ENCODE peak calls at places on chromosomes 12 and 14, in eight cellular contexts. O, G, W, U, P, L, R and V are unnamed samples.

GRCh38 chr12:115667116-115667515 is 610.4 kb downstream of the MED13L start:
- DNase-seq in R (no peak), P (no peak), W (no peak), U (no peak), G (no peak), L (no peak), O (peak; percentile 9), V (no peak)

GRCh38 chr14:99246536-99247083 is 25.4 kb downstream of the BCL11B start:
- DNase-seq in L (no peak), O (no peak), P (peak; percentile 74), G (no peak), W (no peak), U (no peak), R (no peak), V (no peak)

GRCh38 chr12:93989913-93990312 is 158.5 kb upstream of the PLXNC1 start:
- DNase-seq in R (no peak), P (no peak), O (no peak), L (no peak), G (no peak), W (no peak), U (no peak), V (no peak)

GRCh38 chr14:51855234-51855633 is 5.2 kb upstream of the GNG2 start:
- DNase-seq in U (no peak), P (no peak), L (peak; percentile 50), W (no peak), O (peak; percentile 80), G (no peak), R (peak; percentile 63), V (no peak)

GRCh38 chr12:11652351-11653040 is 3.0 kb downstream of the ETV6 start:
- DNase-seq in W (peak; percentile 60), G (no peak), P (peak; percentile 26), O (peak; percentile 68), L (peak; percentile 70), U (peak; percentile 38), R (peak; percentile 49), V (peak; percentile 63)

GRCh38 chr12:51818086-51818485 is 30.4 kb downstream of the FIGNL2 start:
- DNase-seq in O (no peak), P (no peak), U (no peak), W (no peak), G (no peak), R (no peak), L (no peak), V (no peak)

GRCh38 chr12:70989232-70989631 is 68.7 kb upstream of the PTPRR start:
- DNase-seq in G (no peak), P (no peak), L (peak; percentile 43), O (peak; percentile 41), R (no peak), W (no peak), U (no peak), V (no peak)

GRCh38 chr12:32822344-32822743 is 66.6 kb upstream of the YARS2 start:
- DNase-seq in R (no peak), G (no peak), P (no peak), L (no peak), O (no peak), U (no peak), W (no peak), V (no peak)

GRCh38 chr14:30656190-30656632 is 34.1 kb downstream of the SCFD1 start:
- DNase-seq in O (peak; percentile 59), W (peak; percentile 42), R (peak; percentile 22), U (no peak), L (peak; percentile 56), G (peak; percentile 0), P (peak; percentile 39), V (no peak)

GRCh38 chr14:51069065-51069464 is 25.8 kb downstream of the TRIM9 start:
- DNase-seq in U (no peak), W (no peak), R (no peak), O (peak; percentile 41), G (no peak), P (no peak), L (no peak), V (no peak)

GRCh38 chr12:48058771-48059170 is 47.1 kb downstream of the SENP1 start:
- DNase-seq in P (no peak), U (no peak), R (no peak), L (no peak), W (no peak), O (no peak), G (no peak), V (no peak)

GRCh38 chr12:69553626-69554248 is 31.5 kb upstream of the CCT2 start:
- DNase-seq in P (no peak), G (no peak), W (peak; percentile 34), O (peak; percentile 77), R (no peak), U (no peak), L (peak; percentile 79), V (no peak)

GRCh38 chr12:12396727-12397126 is 39.8 kb downstream of the BORCS5 start:
- DNase-seq in O (no peak), U (no peak), P (no peak), L (no peak), G (no peak), R (no peak), W (no peak), V (no peak)

GRCh38 chr14:61608245-61609142 is 86.8 kb upstream of the HIF1A start:
- DNase-seq in L (peak; percentile 48), O (peak; percentile 77), R (no peak), W (no peak), U (no peak), G (no peak), P (no peak), V (no peak)

GRCh38 chr12:19575307-19576243 is 136.3 kb downstream of the AEBP2 start:
- DNase-seq in L (peak; percentile 45), R (peak; percentile 69), U (no peak), P (no peak), G (no peak), W (peak; percentile 31), O (peak; percentile 76), V (peak; percentile 30)

GRCh38 chr12:56957229-56958052 is at the start of gene RDH16:
- DNase-seq in O (no peak), U (no peak), R (no peak), W (no peak), P (no peak), L (no peak), G (no peak), V (no peak)

GRCh38 chr12:71312767-71313375 is 126.7 kb upstream of the LGR5 start:
- DNase-seq in P (no peak), G (no peak), U (no peak), W (no peak), L (peak; percentile 77), R (no peak), O (peak; percentile 50), V (no peak)

GRCh38 chr12:12495536-12495935 is 67.1 kb downstream of the DUSP16 start:
- DNase-seq in W (no peak), G (no peak), L (no peak), O (no peak), P (no peak), U (no peak), R (no peak), V (no peak)

GRCh38 chr12:6745751-6746525 is 7.0 kb downstream of the MLF2 start:
- DNase-seq in W (peak; percentile 29), P (peak; percentile 66), G (no peak), U (no peak), R (no peak), L (no peak), O (no peak), V (no peak)

GRCh38 chr12:42172811-42173210 is 28.1 kb upstream of the GXYLT1 start:
- DNase-seq in R (no peak), O (no peak), P (no peak), G (no peak), L (no peak), U (no peak), W (no peak), V (no peak)

GRCh38 chr14:91350813-91351507 is 66.7 kb downstream of the CCDC88C start:
- DNase-seq in R (no peak), G (peak; percentile 50), W (no peak), O (no peak), L (no peak), P (peak; percentile 85), U (no peak), V (no peak)

GRCh38 chr14:96741151-96741977 is 55.8 kb upstream of the VRK1 start:
- DNase-seq in G (peak; percentile 69), O (peak; percentile 76), W (peak; percentile 54), P (peak; percentile 76), L (peak; percentile 54), U (peak; percentile 62), R (peak; percentile 39), V (no peak)

GRCh38 chr12:64946132-64946829 is 121.8 kb downstream of the TBC1D30 start:
- DNase-seq in O (peak; percentile 47), P (no peak), W (peak; percentile 36), G (no peak), L (peak; percentile 60), R (peak; percentile 62), U (no peak), V (no peak)

GRCh38 chr12:34298176-34298970 is 276.1 kb downstream of the ALG10 start:
- DNase-seq in U (no peak), L (no peak), P (no peak), W (no peak), G (no peak), R (no peak), O (no peak), V (no peak)

GRCh38 chr12:22656376-22656775 is 31.4 kb downstream of the ETNK1 start:
- DNase-seq in G (no peak), L (no peak), O (no peak), R (no peak), P (no peak), U (no peak), W (no peak), V (no peak)

GRCh38 chr12:107485731-107486130 is 199.9 kb upstream of the PWP1 start:
- DNase-seq in R (no peak), O (no peak), G (no peak), W (no peak), P (no peak), U (no peak), L (peak; percentile 57), V (no peak)

GRCh38 chr12:100987552-100988277 is 193.1 kb downstream of the ANO4 start:
- DNase-seq in U (peak; percentile 72), O (peak; percentile 66), R (peak; percentile 47), W (peak; percentile 47), G (no peak), P (no peak), L (peak; percentile 42), V (peak; percentile 7)

GRCh38 chr12:125142601-125143000 is 77.4 kb downstream of the AACS start:
- DNase-seq in L (no peak), R (no peak), U (no peak), G (no peak), P (no peak), W (no peak), O (peak; percentile 93), V (no peak)

GRCh38 chr12:64010069-64010686 is 165.7 kb downstream of the SRGAP1 start:
- DNase-seq in P (no peak), L (peak; percentile 76), U (no peak), W (no peak), R (no peak), O (peak; percentile 44), G (no peak), V (no peak)

GRCh38 chr12:97308576-97309198 is 153.9 kb upstream of the RMST start:
- DNase-seq in G (peak; percentile 31), U (peak; percentile 31), P (peak; percentile 27), R (peak; percentile 8), W (peak; percentile 23), L (peak; percentile 73), O (peak; percentile 58), V (peak; percentile 37)

GRCh38 chr14:97100306-97100705 is 303.1 kb downstream of the VRK1 start:
- DNase-seq in G (no peak), U (no peak), W (no peak), L (no peak), R (no peak), P (no peak), O (no peak), V (no peak)

GRCh38 chr14:85296466-85297210 is 233.3 kb upstream of the FLRT2 start:
- DNase-seq in W (no peak), P (no peak), L (peak; percentile 78), R (peak; percentile 60), U (no peak), G (no peak), O (peak; percentile 87), V (peak; percentile 82)

GRCh38 chr14:106620368-106620767 is 1094.0 kb downstream of the TMEM121 start:
- DNase-seq in O (no peak), P (no peak), W (no peak), L (no peak), U (no peak), R (no peak), G (no peak), V (no peak)